ENCODE peak calls at places on chromosomes 7 and 10, in four cellular contexts. N is iris pigment epithelial cell, J is HT-29, Y is upper lobe of right lung. E is an unnamed sample.

GRCh38 chr10:129800796-129801340 is 163.2 kb downstream of the EBF3 start:
- DNase-seq in N (no peak), J (no peak), Y (no peak), E (no peak)

GRCh38 chr10:89357955-89358354 is 19.9 kb upstream of the IFIT1B start:
- DNase-seq in N (no peak), J (no peak), Y (no peak), E (no peak)

GRCh38 chr7:114082934-114083647 is 164.3 kb upstream of the PPP1R3A start:
- DNase-seq in N (no peak), J (no peak), Y (peak; percentile 67), E (no peak)

GRCh38 chr7:20199015-20199737 is 18.0 kb downstream of the MACC1 start:
- DNase-seq in N (peak; percentile 83), J (peak; percentile 94), Y (peak; percentile 78), E (peak; percentile 68)

GRCh38 chr7:157002819-157003421 is 7.5 kb downstream of the MNX1 start:
- DNase-seq in N (no peak), J (no peak), Y (peak; percentile 46), E (no peak)

GRCh38 chr7:32039000-32039756 is 31.0 kb downstream of the PDE1C start:
- DNase-seq in N (no peak), J (peak; percentile 40), Y (no peak), E (no peak)

GRCh38 chr7:102044984-102045673 is 227.7 kb downstream of the CUX1 start:
- DNase-seq in N (peak; percentile 77), J (no peak), Y (peak; percentile 72), E (no peak)

GRCh38 chr10:113099431-113100298 is 149.6 kb downstream of the TCF7L2 start:
- DNase-seq in N (peak; percentile 50), J (no peak), Y (no peak), E (no peak)

GRCh38 chr10:78909268-78909667 is 159.5 kb upstream of the ZMIZ1 start:
- DNase-seq in N (no peak), J (no peak), Y (no peak), E (no peak)

E was measured in OCI-LY7.